ENCODE peak calls at places on chromosomes 4 and X, in seven cellular contexts. One of them, this sample, is unnamed.

GRCh38 chrX:20432048-20432447 is 165.3 kb upstream of the RPS6KA3 start:
- DNase-seq in RWPE1: no peak
- DNase-seq in Calu3: no peak
- DNase-seq in uterus: no peak
- DNase-seq in mucosa of descending colon: no peak
- DNase-seq in CD14-positive monocyte: no peak
- DNase-seq in retinal pigment epithelial cell: peak
- DNase-seq in this sample: no peak

GRCh38 chr4:128358903-128359260 is 71.3 kb upstream of the PGRMC2 start:
- DNase-seq in RWPE1: no peak
- DNase-seq in uterus: no peak
- DNase-seq in retinal pigment epithelial cell: no peak
- DNase-seq in mucosa of descending colon: no peak
- DNase-seq in Calu3: no peak
- DNase-seq in CD14-positive monocyte: no peak
- DNase-seq in this sample: no peak

GRCh38 chr4:89056953-89057398 is at the start of gene FAM13A:
- DNase-seq in uterus: peak
- DNase-seq in RWPE1: peak
- DNase-seq in CD14-positive monocyte: no peak
- DNase-seq in Calu3: peak
- DNase-seq in mucosa of descending colon: peak
- DNase-seq in retinal pigment epithelial cell: peak
- DNase-seq in this sample: peak

GRCh38 chrX:43679778-43680177 is 23.7 kb downstream of the MAOA start:
- DNase-seq in CD14-positive monocyte: no peak
- DNase-seq in RWPE1: no peak
- DNase-seq in mucosa of descending colon: no peak
- DNase-seq in uterus: no peak
- DNase-seq in Calu3: no peak
- DNase-seq in retinal pigment epithelial cell: no peak
- DNase-seq in this sample: no peak

GRCh38 chr4:77990904-77991358 is 66.2 kb upstream of the FRAS1 start:
- DNase-seq in retinal pigment epithelial cell: no peak
- DNase-seq in CD14-positive monocyte: no peak
- DNase-seq in Calu3: no peak
- DNase-seq in uterus: no peak
- DNase-seq in mucosa of descending colon: no peak
- DNase-seq in RWPE1: no peak
- DNase-seq in this sample: no peak

GRCh38 chr4:119946359-119946758 is 120.3 kb downstream of the MAD2L1 start:
- DNase-seq in CD14-positive monocyte: no peak
- DNase-seq in Calu3: no peak
- DNase-seq in uterus: no peak
- DNase-seq in RWPE1: no peak
- DNase-seq in mucosa of descending colon: no peak
- DNase-seq in retinal pigment epithelial cell: no peak
- DNase-seq in this sample: no peak

GRCh38 chr4:18166925-18167324 is 145.4 kb upstream of the LCORL start:
- DNase-seq in uterus: no peak
- DNase-seq in CD14-positive monocyte: no peak
- DNase-seq in retinal pigment epithelial cell: no peak
- DNase-seq in mucosa of descending colon: no peak
- DNase-seq in RWPE1: no peak
- DNase-seq in Calu3: no peak
- DNase-seq in this sample: no peak

GRCh38 chr4:123836919-123837605 is 440.5 kb downstream of the SPRY1 start:
- DNase-seq in RWPE1: no peak
- DNase-seq in retinal pigment epithelial cell: no peak
- DNase-seq in uterus: no peak
- DNase-seq in CD14-positive monocyte: no peak
- DNase-seq in mucosa of descending colon: no peak
- DNase-seq in Calu3: no peak
- DNase-seq in this sample: no peak

GRCh38 chrX:130758072-130758471 is 144.9 kb downstream of the ENOX2 start:
- DNase-seq in RWPE1: no peak
- DNase-seq in Calu3: no peak
- DNase-seq in retinal pigment epithelial cell: no peak
- DNase-seq in CD14-positive monocyte: no peak
- DNase-seq in mucosa of descending colon: no peak
- DNase-seq in uterus: no peak
- DNase-seq in this sample: no peak

GRCh38 chr4:106136777-106137331 is 179.2 kb downstream of the TBCK start:
- DNase-seq in uterus: no peak
- DNase-seq in RWPE1: no peak
- DNase-seq in Calu3: no peak
- DNase-seq in retinal pigment epithelial cell: no peak
- DNase-seq in mucosa of descending colon: no peak
- DNase-seq in CD14-positive monocyte: no peak
- DNase-seq in this sample: no peak

GRCh38 chr4:106142616-106143015 is 173.4 kb downstream of the TBCK start:
- DNase-seq in Calu3: no peak
- DNase-seq in retinal pigment epithelial cell: no peak
- DNase-seq in mucosa of descending colon: no peak
- DNase-seq in uterus: no peak
- DNase-seq in CD14-positive monocyte: no peak
- DNase-seq in RWPE1: no peak
- DNase-seq in this sample: no peak

GRCh38 chr4:106140601-106141000 is 175.4 kb downstream of the TBCK start:
- DNase-seq in uterus: no peak
- DNase-seq in mucosa of descending colon: no peak
- DNase-seq in CD14-positive monocyte: no peak
- DNase-seq in Calu3: no peak
- DNase-seq in RWPE1: no peak
- DNase-seq in retinal pigment epithelial cell: no peak
- DNase-seq in this sample: no peak
- TF ChIP-seq CTCF in uterus: no peak
- TF ChIP-seq CTCF in mucosa of descending colon: no peak
- TF ChIP-seq CTCF in CD14-positive monocyte: no peak
- TF ChIP-seq CTCF in Calu3: no peak
- TF ChIP-seq CTCF in RWPE1: peak
- TF ChIP-seq CTCF in retinal pigment epithelial cell: no peak
- TF ChIP-seq CTCF in this sample: no peak

GRCh38 chrX:76420237-76420636 is 7.3 kb upstream of the MAGEE1 start:
- DNase-seq in mucosa of descending colon: no peak
- DNase-seq in RWPE1: no peak
- DNase-seq in retinal pigment epithelial cell: no peak
- DNase-seq in uterus: no peak
- DNase-seq in CD14-positive monocyte: no peak
- DNase-seq in Calu3: no peak
- DNase-seq in this sample: no peak
- TF ChIP-seq CTCF in mucosa of descending colon: no peak
- TF ChIP-seq CTCF in RWPE1: no peak
- TF ChIP-seq CTCF in retinal pigment epithelial cell: peak
- TF ChIP-seq CTCF in uterus: no peak
- TF ChIP-seq CTCF in CD14-positive monocyte: no peak
- TF ChIP-seq CTCF in Calu3: no peak
- TF ChIP-seq CTCF in this sample: no peak

GRCh38 chrX:86121916-86122315 is 26.3 kb upstream of the DACH2 start:
- DNase-seq in retinal pigment epithelial cell: no peak
- DNase-seq in CD14-positive monocyte: no peak
- DNase-seq in RWPE1: no peak
- DNase-seq in Calu3: no peak
- DNase-seq in uterus: no peak
- DNase-seq in mucosa of descending colon: no peak
- DNase-seq in this sample: no peak
- TF ChIP-seq CTCF in retinal pigment epithelial cell: no peak
- TF ChIP-seq CTCF in CD14-positive monocyte: no peak
- TF ChIP-seq CTCF in RWPE1: no peak
- TF ChIP-seq CTCF in Calu3: no peak
- TF ChIP-seq CTCF in uterus: no peak
- TF ChIP-seq CTCF in mucosa of descending colon: no peak
- TF ChIP-seq CTCF in this sample: no peak

GRCh38 chr4:71494539-71494938 is 155.7 kb downstream of the SLC4A4 start:
- DNase-seq in RWPE1: no peak
- DNase-seq in mucosa of descending colon: no peak
- DNase-seq in retinal pigment epithelial cell: no peak
- DNase-seq in CD14-positive monocyte: no peak
- DNase-seq in uterus: no peak
- DNase-seq in Calu3: no peak
- DNase-seq in this sample: no peak
- TF ChIP-seq CTCF in RWPE1: no peak
- TF ChIP-seq CTCF in mucosa of descending colon: no peak
- TF ChIP-seq CTCF in retinal pigment epithelial cell: peak
- TF ChIP-seq CTCF in CD14-positive monocyte: no peak
- TF ChIP-seq CTCF in uterus: no peak
- TF ChIP-seq CTCF in Calu3: no peak
- TF ChIP-seq CTCF in this sample: no peak

DNA sequence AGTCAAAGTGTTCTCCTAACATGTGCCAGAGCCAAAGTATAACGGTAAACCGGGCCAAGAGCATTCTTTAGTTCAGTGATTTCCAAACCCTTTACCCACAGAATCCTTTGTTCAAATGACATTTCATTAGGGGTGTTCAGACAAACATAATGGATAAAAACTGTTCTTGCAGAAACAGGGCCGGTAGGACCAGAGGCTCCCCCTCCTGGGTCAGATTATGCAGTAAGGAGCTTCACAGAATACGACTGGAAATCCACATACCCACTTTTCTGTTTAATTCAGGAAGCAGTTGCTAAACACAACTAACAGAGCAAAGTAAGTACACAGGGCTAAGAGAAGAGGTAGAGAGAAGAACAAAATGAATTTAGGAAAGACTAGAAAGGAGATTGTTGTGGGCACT is 46.6 kb upstream of the TMEM184C start:
- DNase-seq in RWPE1: no peak
- DNase-seq in mucosa of descending colon: no peak
- DNase-seq in uterus: no peak
- DNase-seq in CD14-positive monocyte: no peak
- DNase-seq in retinal pigment epithelial cell: no peak
- DNase-seq in Calu3: no peak
- DNase-seq in this sample: no peak
- TF ChIP-seq CTCF in RWPE1: no peak
- TF ChIP-seq CTCF in mucosa of descending colon: no peak
- TF ChIP-seq CTCF in uterus: peak
- TF ChIP-seq CTCF in CD14-positive monocyte: no peak
- TF ChIP-seq CTCF in retinal pigment epithelial cell: no peak
- TF ChIP-seq CTCF in Calu3: no peak
- TF ChIP-seq CTCF in this sample: no peak